ENCODE peak calls at places on chromosome 1, in ten cellular contexts. W is CD8-positive, alpha-beta memory T cell; B is GM10248; R is stimulated activated CD4-positive, alpha-beta T cell treated with anti-CD3 and anti-CD28 coated beads, Interleukin-2, amount 100 ng/mL, for 24 hours; G is NCI-H446 treated with DMSO at 0.1 percent for 48 hours; A is Daoy; V is NCI-H748 treated with DMSO at 0.1 percent for 48 hours; J is T-helper 1 cell; X is naive B cell; E is A549. T is an unnamed sample.

GRCh38 chr1:41847733-41848132 is 71.0 kb downstream of the HIVEP3 start:
- DNase-seq in W (no peak), E (no peak), A (no peak), R (no peak), B (no peak), J (no peak), G (no peak), V (no peak), X (no peak), T (peak; percentile 25)

GRCh38 chr1:150161747-150162581 is 12.2 kb downstream of the PLEKHO1 start:
- DNase-seq in R (no peak), X (no peak), G (no peak), V (no peak), J (no peak), E (peak; percentile 29), W (no peak), B (no peak), A (peak; percentile 46), T (no peak)

GRCh38 chr1:106222415-106222814 is 834.1 kb upstream of the PRMT6 start:
- DNase-seq in E (no peak), R (no peak), G (no peak), A (peak; percentile 23), W (no peak), V (no peak), B (no peak), J (no peak), X (no peak), T (no peak)

GRCh38 chr1:154767315-154768240 is 102.5 kb downstream of the KCNN3 start:
- DNase-seq in V (no peak), W (no peak), E (no peak), R (no peak), X (no peak), G (peak; percentile 75), A (peak; percentile 95), J (no peak), B (no peak), T (no peak)

GRCh38 chr1:17893891-17894631 is 138.9 kb downstream of the ACTL8 start:
- DNase-seq in X (no peak), J (no peak), V (no peak), R (no peak), E (no peak), W (no peak), A (no peak), G (no peak), B (no peak), T (peak; percentile 32)

GRCh38 chr1:58819719-58820118 is 35.9 kb upstream of the JUN start:
- DNase-seq in A (no peak), W (no peak), R (no peak), B (no peak), X (no peak), G (no peak), V (no peak), J (no peak), E (no peak), T (no peak)

GRCh38 chr1:44693159-44693558 is 18.6 kb downstream of the ARMH1 start:
- DNase-seq in X (no peak), J (no peak), G (no peak), W (no peak), A (no peak), R (no peak), B (no peak), E (no peak), V (no peak), T (no peak)

GRCh38 chr1:55317673-55318072 is 102.5 kb upstream of the USP24 start:
- DNase-seq in A (no peak), G (no peak), X (no peak), R (no peak), E (no peak), J (no peak), B (no peak), V (no peak), W (no peak), T (no peak)

GRCh38 chr1:187838335-187839293 is 1009.9 kb downstream of the PLA2G4A start:
- DNase-seq in W (no peak), J (no peak), G (no peak), V (no peak), E (no peak), A (no peak), B (no peak), R (no peak), X (no peak), T (no peak)

GRCh38 chr1:91741301-91741700 is 144.7 kb downstream of the TGFBR3 start:
- DNase-seq in W (no peak), E (no peak), G (no peak), J (no peak), A (no peak), B (no peak), R (no peak), V (no peak), X (no peak), T (no peak)

GRCh38 chr1:92711473-92712165 is 73.3 kb downstream of the EVI5 start:
- DNase-seq in R (no peak), G (no peak), X (no peak), E (no peak), B (no peak), A (no peak), V (no peak), J (no peak), W (no peak), T (no peak)

GRCh38 chr1:2014726-2015382 is 4.3 kb upstream of the GABRD start:
- DNase-seq in V (no peak), G (no peak), X (no peak), B (no peak), A (peak; percentile 90), E (no peak), W (no peak), R (no peak), J (no peak), T (no peak)

GRCh38 chr1:248804771-248805681 is 20.7 kb downstream of the SH3BP5L start:
- DNase-seq in G (no peak), E (no peak), J (no peak), W (no peak), B (peak; percentile 77), V (no peak), A (no peak), R (no peak), X (peak; percentile 80), T (no peak)

GRCh38 chr1:182340233-182341058 is 51.1 kb downstream of the GLUL start:
- DNase-seq in A (peak; percentile 62), G (no peak), X (no peak), R (no peak), E (no peak), J (no peak), B (no peak), V (no peak), W (no peak), T (no peak)

GRCh38 chr1:69263982-69264381 is 303.7 kb upstream of the LRRC7 start:
- DNase-seq in A (peak; percentile 1), E (no peak), X (no peak), G (peak; percentile 100), B (no peak), R (no peak), V (peak; percentile 98), W (no peak), J (no peak), T (no peak)

T was measured in natural killer cell treated with Interleukin-12 subunit alpha and Interleukin-12 subunit beta and Interleukin-15 and Interleukin-18, amount 100 ng/mL, for 72 hours.